ENCODE peak calls at places on chromosomes 2 and 18, in eight cellular contexts. One of them, this sample, is unnamed.

GRCh38 chr2:235674812-235675211 is 181.0 kb downstream of the AGAP1 start:
- DNase-seq in thoracic aorta: no peak
- DNase-seq in spleen: no peak
- DNase-seq in breast epithelium: no peak
- DNase-seq in SJCRH30: no peak
- DNase-seq in IMR-90: no peak
- DNase-seq in CD4-positive, alpha-beta memory T cell: no peak
- DNase-seq in body of pancreas: no peak
- DNase-seq in this sample: no peak

GRCh38 chr2:67982956-67983355 is 79.8 kb downstream of the C1D start:
- DNase-seq in thoracic aorta: no peak
- DNase-seq in spleen: no peak
- DNase-seq in breast epithelium: no peak
- DNase-seq in SJCRH30: no peak
- DNase-seq in IMR-90: peak; percentile 14
- DNase-seq in CD4-positive, alpha-beta memory T cell: no peak
- DNase-seq in body of pancreas: no peak
- DNase-seq in this sample: no peak

GRCh38 chr2:233084488-233084887 is 24.3 kb downstream of the INPP5D start:
- DNase-seq in thoracic aorta: no peak
- DNase-seq in spleen: peak; percentile 91
- DNase-seq in breast epithelium: peak; percentile 49
- DNase-seq in SJCRH30: no peak
- DNase-seq in IMR-90: no peak
- DNase-seq in CD4-positive, alpha-beta memory T cell: peak; percentile 87
- DNase-seq in body of pancreas: peak; percentile 76
- DNase-seq in this sample: no peak

GRCh38 chr2:168912466-168913170 is 11.5 kb downstream of the G6PC2 start:
- DNase-seq in thoracic aorta: no peak
- DNase-seq in spleen: no peak
- DNase-seq in breast epithelium: no peak
- DNase-seq in SJCRH30: peak; percentile 94
- DNase-seq in IMR-90: peak; percentile 4
- DNase-seq in CD4-positive, alpha-beta memory T cell: no peak
- DNase-seq in body of pancreas: peak; percentile 27
- DNase-seq in this sample: no peak

GRCh38 chr2:130836501-130837174 is at the start of gene ARHGEF4:
- DNase-seq in thoracic aorta: no peak
- DNase-seq in spleen: peak; percentile 73
- DNase-seq in breast epithelium: no peak
- DNase-seq in SJCRH30: no peak
- DNase-seq in IMR-90: no peak
- DNase-seq in CD4-positive, alpha-beta memory T cell: peak; percentile 50
- DNase-seq in body of pancreas: peak; percentile 84
- DNase-seq in this sample: peak; percentile 20

GRCh38 chr2:6314218-6314855 is 551.4 kb downstream of the CMPK2 start:
- DNase-seq in thoracic aorta: no peak
- DNase-seq in spleen: no peak
- DNase-seq in breast epithelium: no peak
- DNase-seq in SJCRH30: no peak
- DNase-seq in IMR-90: no peak
- DNase-seq in CD4-positive, alpha-beta memory T cell: no peak
- DNase-seq in body of pancreas: no peak
- DNase-seq in this sample: no peak

GRCh38 chr18:36046898-36047297 is 20.5 kb downstream of the RPRD1A start:
- DNase-seq in thoracic aorta: no peak
- DNase-seq in spleen: no peak
- DNase-seq in breast epithelium: no peak
- DNase-seq in SJCRH30: no peak
- DNase-seq in IMR-90: no peak
- DNase-seq in CD4-positive, alpha-beta memory T cell: no peak
- DNase-seq in body of pancreas: no peak
- DNase-seq in this sample: no peak

GRCh38 chr2:212892193-212892592 is 259.2 kb downstream of the IKZF2 start:
- DNase-seq in thoracic aorta: no peak
- DNase-seq in spleen: no peak
- DNase-seq in breast epithelium: no peak
- DNase-seq in SJCRH30: peak; percentile 7
- DNase-seq in IMR-90: peak; percentile 64
- DNase-seq in CD4-positive, alpha-beta memory T cell: no peak
- DNase-seq in body of pancreas: peak; percentile 13
- DNase-seq in this sample: peak; percentile 38

GRCh38 chr2:36507408-36507812 is 90.6 kb downstream of the FEZ2 start:
- DNase-seq in thoracic aorta: no peak
- DNase-seq in spleen: no peak
- DNase-seq in breast epithelium: no peak
- DNase-seq in SJCRH30: peak; percentile 69
- DNase-seq in IMR-90: peak; percentile 65
- DNase-seq in CD4-positive, alpha-beta memory T cell: no peak
- DNase-seq in body of pancreas: peak; percentile 40
- DNase-seq in this sample: peak; percentile 87

GRCh38 chr2:170262343-170262742 is 84.4 kb downstream of the MYO3B start:
- DNase-seq in thoracic aorta: no peak
- DNase-seq in spleen: no peak
- DNase-seq in breast epithelium: no peak
- DNase-seq in SJCRH30: no peak
- DNase-seq in IMR-90: no peak
- DNase-seq in CD4-positive, alpha-beta memory T cell: no peak
- DNase-seq in body of pancreas: no peak
- DNase-seq in this sample: no peak

GRCh38 chr18:3593904-3594759 is 144.2 kb downstream of the TGIF1 start:
- DNase-seq in thoracic aorta: peak; percentile 78
- DNase-seq in spleen: peak; percentile 92
- DNase-seq in breast epithelium: peak; percentile 89
- DNase-seq in SJCRH30: peak; percentile 86
- DNase-seq in IMR-90: peak; percentile 98
- DNase-seq in CD4-positive, alpha-beta memory T cell: peak; percentile 96
- DNase-seq in body of pancreas: peak; percentile 95
- DNase-seq in this sample: peak; percentile 90

GRCh38 chr18:32469691-32470131 is 971 bp downstream of the GAREM1 start:
- DNase-seq in thoracic aorta: no peak
- DNase-seq in spleen: no peak
- DNase-seq in breast epithelium: no peak
- DNase-seq in SJCRH30: no peak
- DNase-seq in IMR-90: peak; percentile 10
- DNase-seq in CD4-positive, alpha-beta memory T cell: no peak
- DNase-seq in body of pancreas: peak; percentile 5
- DNase-seq in this sample: peak; percentile 4
- H3K27me3 ChIP-seq in thoracic aorta: no peaks in the 10 kb centered on the region
- H3K27me3 ChIP-seq in spleen: peaks cover 52% of the 10 kb centered on the region
- H3K27me3 ChIP-seq in breast epithelium: no peaks in the 10 kb centered on the region
- H3K27me3 ChIP-seq in SJCRH30: no peaks in the 10 kb centered on the region
- H3K27me3 ChIP-seq in IMR-90: peaks cover 3% of the 10 kb centered on the region
- H3K27me3 ChIP-seq in CD4-positive, alpha-beta memory T cell: peaks cover 8% of the 10 kb centered on the region
- H3K27me3 ChIP-seq in body of pancreas: no peaks in the 10 kb centered on the region
- H3K27me3 ChIP-seq in this sample: no peaks in the 10 kb centered on the region

GRCh38 chr2:86284987-86285386 is 52.4 kb downstream of the REEP1 start:
- DNase-seq in thoracic aorta: no peak
- DNase-seq in spleen: no peak
- DNase-seq in breast epithelium: no peak
- DNase-seq in SJCRH30: no peak
- DNase-seq in IMR-90: no peak
- DNase-seq in CD4-positive, alpha-beta memory T cell: no peak
- DNase-seq in body of pancreas: no peak
- DNase-seq in this sample: peak; percentile 53

GRCh38 chr2:86283461-86284030 is 53.9 kb downstream of the REEP1 start:
- DNase-seq in thoracic aorta: no peak
- DNase-seq in spleen: no peak
- DNase-seq in breast epithelium: no peak
- DNase-seq in SJCRH30: no peak
- DNase-seq in IMR-90: no peak
- DNase-seq in CD4-positive, alpha-beta memory T cell: no peak
- DNase-seq in body of pancreas: no peak
- DNase-seq in this sample: no peak

GRCh38 chr2:86280191-86280667 is 57.2 kb downstream of the REEP1 start:
- DNase-seq in thoracic aorta: no peak
- DNase-seq in spleen: no peak
- DNase-seq in breast epithelium: no peak
- DNase-seq in SJCRH30: peak; percentile 57
- DNase-seq in IMR-90: peak; percentile 18
- DNase-seq in CD4-positive, alpha-beta memory T cell: no peak
- DNase-seq in body of pancreas: no peak
- DNase-seq in this sample: no peak

GRCh38 chr2:86284401-86284841 is 53.0 kb downstream of the REEP1 start:
- DNase-seq in thoracic aorta: no peak
- DNase-seq in spleen: no peak
- DNase-seq in breast epithelium: no peak
- DNase-seq in SJCRH30: no peak
- DNase-seq in IMR-90: no peak
- DNase-seq in CD4-positive, alpha-beta memory T cell: no peak
- DNase-seq in body of pancreas: peak; percentile 27
- DNase-seq in this sample: no peak

DNA sequence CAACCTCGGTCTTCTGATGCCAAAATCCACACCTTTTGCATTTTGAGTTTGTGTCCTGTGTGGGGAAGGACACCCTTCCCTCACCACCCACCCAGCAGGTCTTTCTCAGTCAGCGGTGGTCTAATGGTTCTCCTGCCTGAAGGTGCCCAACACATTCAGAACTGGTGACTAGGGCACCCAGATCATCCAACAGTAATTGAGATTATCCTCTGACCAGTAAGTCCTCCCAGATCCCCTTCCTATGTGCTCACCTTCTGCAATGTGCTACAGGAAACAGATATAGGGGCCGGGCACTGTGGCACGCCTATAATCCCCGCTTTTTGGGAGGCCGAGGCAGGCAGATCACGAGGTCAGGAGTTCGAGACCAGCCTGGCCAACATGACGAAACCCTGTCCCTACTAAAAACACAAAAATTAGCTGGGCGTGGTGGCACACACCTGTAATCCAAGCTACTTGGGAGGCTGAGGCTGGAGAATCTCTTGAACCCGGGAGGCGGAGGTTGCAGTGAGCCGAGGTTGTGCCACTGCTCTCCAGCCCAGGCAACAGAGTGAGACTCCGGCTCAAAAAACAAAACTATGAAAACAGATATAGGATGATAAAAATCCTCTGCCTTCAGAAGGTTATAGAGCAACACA is 56.2 kb downstream of the REEP1 start:
- DNase-seq in thoracic aorta: no peak
- DNase-seq in spleen: no peak
- DNase-seq in breast epithelium: no peak
- DNase-seq in SJCRH30: no peak
- DNase-seq in IMR-90: no peak
- DNase-seq in CD4-positive, alpha-beta memory T cell: no peak
- DNase-seq in body of pancreas: no peak
- DNase-seq in this sample: no peak
- H3K27me3 ChIP-seq in thoracic aorta: no peaks in the 10 kb centered on the region
- H3K27me3 ChIP-seq in spleen: no peaks in the 10 kb centered on the region
- H3K27me3 ChIP-seq in breast epithelium: no peaks in the 10 kb centered on the region
- H3K27me3 ChIP-seq in SJCRH30: no peaks in the 10 kb centered on the region
- H3K27me3 ChIP-seq in IMR-90: peaks cover 41% of the 10 kb centered on the region
- H3K27me3 ChIP-seq in CD4-positive, alpha-beta memory T cell: no peaks in the 10 kb centered on the region
- H3K27me3 ChIP-seq in body of pancreas: no peaks in the 10 kb centered on the region
- H3K27me3 ChIP-seq in this sample: no peaks in the 10 kb centered on the region

GRCh38 chr18:32328974-32329373 is 139.1 kb downstream of the MEP1B start:
- DNase-seq in thoracic aorta: no peak
- DNase-seq in spleen: no peak
- DNase-seq in breast epithelium: no peak
- DNase-seq in SJCRH30: no peak
- DNase-seq in IMR-90: no peak
- DNase-seq in CD4-positive, alpha-beta memory T cell: no peak
- DNase-seq in body of pancreas: no peak
- DNase-seq in this sample: no peak

GRCh38 chr18:32324173-32324572 is 134.3 kb downstream of the MEP1B start:
- DNase-seq in thoracic aorta: no peak
- DNase-seq in spleen: no peak
- DNase-seq in breast epithelium: no peak
- DNase-seq in SJCRH30: no peak
- DNase-seq in IMR-90: peak; percentile 23
- DNase-seq in CD4-positive, alpha-beta memory T cell: no peak
- DNase-seq in body of pancreas: no peak
- DNase-seq in this sample: no peak

GRCh38 chr18:32326450-32327309 is 136.8 kb downstream of the MEP1B start:
- DNase-seq in thoracic aorta: no peak
- DNase-seq in spleen: no peak
- DNase-seq in breast epithelium: no peak
- DNase-seq in SJCRH30: no peak
- DNase-seq in IMR-90: peak; percentile 55
- DNase-seq in CD4-positive, alpha-beta memory T cell: no peak
- DNase-seq in body of pancreas: no peak
- DNase-seq in this sample: peak; percentile 22

GRCh38 chr18:32332708-32333107 is 138.0 kb downstream of the GAREM1 start:
- DNase-seq in thoracic aorta: no peak
- DNase-seq in spleen: no peak
- DNase-seq in breast epithelium: no peak
- DNase-seq in SJCRH30: no peak
- DNase-seq in IMR-90: no peak
- DNase-seq in CD4-positive, alpha-beta memory T cell: no peak
- DNase-seq in body of pancreas: no peak
- DNase-seq in this sample: no peak

GRCh38 chr18:32328379-32328778 is 138.5 kb downstream of the MEP1B start:
- DNase-seq in thoracic aorta: no peak
- DNase-seq in spleen: no peak
- DNase-seq in breast epithelium: no peak
- DNase-seq in SJCRH30: no peak
- DNase-seq in IMR-90: peak; percentile 87
- DNase-seq in CD4-positive, alpha-beta memory T cell: no peak
- DNase-seq in body of pancreas: no peak
- DNase-seq in this sample: no peak
- H3K27me3 ChIP-seq in thoracic aorta: no peaks in the 10 kb centered on the region
- H3K27me3 ChIP-seq in spleen: no peaks in the 10 kb centered on the region
- H3K27me3 ChIP-seq in breast epithelium: no peaks in the 10 kb centered on the region
- H3K27me3 ChIP-seq in SJCRH30: no peaks in the 10 kb centered on the region
- H3K27me3 ChIP-seq in IMR-90: no peaks in the 10 kb centered on the region
- H3K27me3 ChIP-seq in CD4-positive, alpha-beta memory T cell: no peaks in the 10 kb centered on the region
- H3K27me3 ChIP-seq in body of pancreas: no peaks in the 10 kb centered on the region
- H3K27me3 ChIP-seq in this sample: no peaks in the 10 kb centered on the region

GRCh38 chr18:5197461-5197860 is 404 bp upstream of the AKAIN1 start:
- DNase-seq in thoracic aorta: no peak
- DNase-seq in spleen: no peak
- DNase-seq in breast epithelium: no peak
- DNase-seq in SJCRH30: no peak
- DNase-seq in IMR-90: no peak
- DNase-seq in CD4-positive, alpha-beta memory T cell: no peak
- DNase-seq in body of pancreas: no peak
- DNase-seq in this sample: no peak

GRCh38 chr18:5196253-5197031 is 615 bp downstream of the AKAIN1 start:
- DNase-seq in thoracic aorta: no peak
- DNase-seq in spleen: no peak
- DNase-seq in breast epithelium: no peak
- DNase-seq in SJCRH30: no peak
- DNase-seq in IMR-90: no peak
- DNase-seq in CD4-positive, alpha-beta memory T cell: no peak
- DNase-seq in body of pancreas: no peak
- DNase-seq in this sample: no peak

GRCh38 chr18:5195656-5196055 is 1.4 kb downstream of the AKAIN1 start:
- DNase-seq in thoracic aorta: no peak
- DNase-seq in spleen: no peak
- DNase-seq in breast epithelium: no peak
- DNase-seq in SJCRH30: no peak
- DNase-seq in IMR-90: no peak
- DNase-seq in CD4-positive, alpha-beta memory T cell: no peak
- DNase-seq in body of pancreas: no peak
- DNase-seq in this sample: no peak

DNA sequence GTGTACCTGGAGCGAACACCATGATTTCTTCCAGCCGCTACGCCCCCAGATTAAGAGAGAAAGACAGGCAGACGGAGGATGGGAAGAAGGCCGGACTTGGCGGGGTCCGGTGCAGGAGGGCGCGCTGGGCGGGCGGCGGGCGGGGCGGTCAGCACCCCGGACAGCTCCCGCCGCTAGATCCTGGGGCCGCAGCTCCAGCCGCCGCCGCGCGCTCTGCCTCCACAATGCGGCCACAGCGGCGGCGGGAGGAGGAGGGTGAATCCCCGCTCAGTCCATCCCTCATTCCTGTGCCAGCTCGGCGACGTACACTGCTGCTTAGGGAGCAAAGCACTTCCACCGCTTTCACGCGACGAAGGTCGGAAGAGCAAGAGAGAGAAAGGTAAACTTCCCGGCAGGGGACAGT is at the start of gene AKAIN1:
- DNase-seq in thoracic aorta: no peak
- DNase-seq in spleen: no peak
- DNase-seq in breast epithelium: no peak
- DNase-seq in SJCRH30: no peak
- DNase-seq in IMR-90: peak; percentile 18
- DNase-seq in CD4-positive, alpha-beta memory T cell: no peak
- DNase-seq in body of pancreas: peak; percentile 27
- DNase-seq in this sample: peak; percentile 53
- H3K27me3 ChIP-seq in thoracic aorta: no peaks in the 10 kb centered on the region
- H3K27me3 ChIP-seq in spleen: peaks cover 50% of the 10 kb centered on the region
- H3K27me3 ChIP-seq in breast epithelium: peaks cover 58% of the 10 kb centered on the region
- H3K27me3 ChIP-seq in SJCRH30: no peaks in the 10 kb centered on the region
- H3K27me3 ChIP-seq in IMR-90: peaks cover 6% of the 10 kb centered on the region
- H3K27me3 ChIP-seq in CD4-positive, alpha-beta memory T cell: peaks cover 37% of the 10 kb centered on the region
- H3K27me3 ChIP-seq in body of pancreas: peaks cover 12% of the 10 kb centered on the region
- H3K27me3 ChIP-seq in this sample: no peaks in the 10 kb centered on the region

This sample was measured in HAP-1.